ENCODE peak calls at places on chromosomes 11 and 22, in eight cellular contexts. A is EL; T is skeletal muscle cell; W is NCI-H2171; B is AG10803; O is adrenal gland; G is activated CD4-positive, alpha-beta T cell treated with anti-CD3 and anti-CD28 coated beads, Interleukin-2, amount 50 U/mL, for 48 hours; R is stimulated activated CD4-positive, alpha-beta T cell treated with anti-CD3 and anti-CD28 coated beads, TNF-alpha, amount 100 ng/mL, for 24 hours. C is an unnamed sample.

GRCh38 chr22:17739196-17739975 is 34.9 kb downstream of the BID start:
- DNase-seq in A (no peak), T (no peak), W (no peak), B (no peak), O (no peak), G (no peak), R (no peak), C (no peak)

GRCh38 chr11:83666149-83666548 is 380.0 kb upstream of the CCDC90B start:
- DNase-seq in A (no peak), T (no peak), W (no peak), B (no peak), O (no peak), G (no peak), R (no peak), C (peak)

GRCh38 chr11:8872017-8872416 is 39.0 kb upstream of the AKIP1 start:
- DNase-seq in A (no peak), T (no peak), W (no peak), B (peak), O (no peak), G (no peak), R (no peak), C (no peak)

GRCh38 chr11:19393119-19393518 is 152.4 kb upstream of the E2F8 start:
- DNase-seq in A (no peak), T (no peak), W (no peak), B (no peak), O (no peak), G (no peak), R (no peak), C (no peak)

GRCh38 chr22:26502688-26503561 is 9.3 kb downstream of the TFIP11 start:
- DNase-seq in A (peak), T (no peak), W (no peak), B (peak), O (peak), G (peak), R (no peak), C (no peak)

GRCh38 chr22:29102300-29102699 is 29.5 kb downstream of the KREMEN1 start:
- DNase-seq in A (no peak), T (no peak), W (peak), B (no peak), O (no peak), G (no peak), R (no peak), C (no peak)

GRCh38 chr11:94751806-94752205 is 16.4 kb upstream of the AMOTL1 start:
- DNase-seq in A (peak), T (no peak), W (no peak), B (peak), O (no peak), G (no peak), R (no peak), C (no peak)

GRCh38 chr11:96199563-96200025 is 143.4 kb downstream of the MAML2 start:
- DNase-seq in A (peak), T (peak), W (no peak), B (peak), O (no peak), G (peak), R (no peak), C (no peak)

GRCh38 chr11:65438257-65439151 is 15.9 kb downstream of the NEAT1 start:
- DNase-seq in A (peak), T (no peak), W (no peak), B (peak), O (no peak), G (no peak), R (no peak), C (no peak)

GRCh38 chr22:37544955-37545702 is 15.2 kb upstream of the CDC42EP1 start:
- DNase-seq in A (peak), T (no peak), W (no peak), B (peak), O (peak), G (peak), R (no peak), C (no peak)

GRCh38 chr22:26610072-26610958 is 7.5 kb downstream of the CRYBB1 start:
- DNase-seq in A (peak), T (peak), W (no peak), B (peak), O (peak), G (peak), R (no peak), C (peak)

GRCh38 chr11:32092581-32093170 is 1.8 kb downstream of the RCN1 start:
- DNase-seq in A (no peak), T (no peak), W (no peak), B (no peak), O (no peak), G (no peak), R (no peak), C (no peak)

GRCh38 chr22:38981005-38981658 is 1.0 kb upstream of the APOBEC3B start:
- DNase-seq in A (peak), T (no peak), W (no peak), B (peak), O (peak), G (no peak), R (no peak), C (no peak)

GRCh38 chr11:10906521-10906920 is 48.7 kb upstream of the ZBED5 start:
- DNase-seq in A (peak), T (peak), W (no peak), B (peak), O (no peak), G (no peak), R (no peak), C (no peak)

GRCh38 chr22:41833369-41834004 is 582 bp downstream of the SREBF2 start:
- DNase-seq in A (peak), T (no peak), W (no peak), B (peak), O (peak), G (peak), R (no peak), C (no peak)

GRCh38 chr22:46561435-46561905 is 24.1 kb upstream of the CELSR1 start:
- DNase-seq in A (peak), T (no peak), W (peak), B (no peak), O (no peak), G (peak), R (no peak), C (no peak)

GRCh38 chr11:124518900-124519541 is 24.4 kb downstream of the OR8B12 start:
- DNase-seq in A (no peak), T (peak), W (no peak), B (peak), O (no peak), G (no peak), R (no peak), C (no peak)

GRCh38 chr11:87290304-87290922 is 252.7 kb downstream of the TMEM135 start:
- DNase-seq in A (peak), T (no peak), W (no peak), B (peak), O (no peak), G (no peak), R (no peak), C (no peak)

GRCh38 chr11:85712953-85713352 is 27.0 kb upstream of the CCDC89 start:
- DNase-seq in A (no peak), T (no peak), W (no peak), B (peak), O (no peak), G (no peak), R (no peak), C (no peak)

GRCh38 chr22:27991586-27992293 is 72.7 kb upstream of the PITPNB start:
- DNase-seq in A (no peak), T (no peak), W (no peak), B (no peak), O (no peak), G (no peak), R (no peak), C (no peak)

GRCh38 chr11:91932151-91932821 is 292.3 kb upstream of the FAT3 start:
- DNase-seq in A (peak), T (peak), W (no peak), B (peak), O (no peak), G (no peak), R (no peak), C (no peak)

GRCh38 chr11:45333023-45333422 is 46.9 kb upstream of the SYT13 start:
- DNase-seq in A (no peak), T (no peak), W (no peak), B (no peak), O (no peak), G (no peak), R (no peak), C (no peak)

GRCh38 chr11:115390441-115390840 is 113.8 kb downstream of the CADM1 start:
- DNase-seq in A (no peak), T (no peak), W (no peak), B (no peak), O (no peak), G (no peak), R (no peak), C (no peak)

C was measured in non-pigmented ciliary epithelial cell.